ENCODE peak calls at places on chromosomes 4 and X, in seven cellular contexts. C is fibroblast of mammary gland; Z is stimulated activated CD4-positive, alpha-beta T cell treated with anti-CD3 and anti-CD28 coated beads, TNF-alpha, amount 100 ng/mL, for 1 hour; X is transverse colon; N is natural killer cell treated with Interleukin-12 subunit alpha and Interleukin-12 subunit beta and Interleukin-15 and Interleukin-18, amount 100 ng/mL, for 72 hours; D is NCI-H748 treated with DMSO at 0.1 percent for 48 hours; G is amniotic stem cell. K is an unnamed sample.
A peak's percentile ranks its signal among the peaks of the same experiment; 100 is the strongest.

GRCh38 chrX:141652315-141652714 is 46.2 kb downstream of the SPANXD start:
- DNase-seq in N (no peak), G (no peak), D (no peak), X (no peak), Z (no peak), C (no peak), K (no peak)

GRCh38 chr4:140150636-140150885 is 3.4 kb downstream of the MAML3 start:
- DNase-seq in N (peak; percentile 66), X (peak; percentile 88), G (no peak), D (peak; percentile 57), C (no peak), Z (no peak), K (peak; percentile 93)

GRCh38 chr4:138602664-138603063 is 360.5 kb upstream of the SLC7A11 start:
- DNase-seq in Z (no peak), D (no peak), G (no peak), N (no peak), X (no peak), C (no peak), K (no peak)

GRCh38 chrX:101163166-101163565 is 56.4 kb upstream of the DRP2 start:
- DNase-seq in C (peak; percentile 50), D (no peak), G (no peak), X (no peak), Z (no peak), N (no peak), K (no peak)

GRCh38 chr4:82739292-82740190 is 59.1 kb downstream of the SCD5 start:
- DNase-seq in C (peak; percentile 71), Z (no peak), N (peak; percentile 71), D (peak; percentile 14), X (peak; percentile 81), G (no peak), K (peak; percentile 89)

GRCh38 chr4:140296335-140296753 is 77.1 kb upstream of the SCOC start:
- DNase-seq in X (peak; percentile 40), C (peak; percentile 90), D (peak; percentile 20), Z (no peak), G (peak; percentile 75), N (no peak), K (peak; percentile 86)

GRCh38 chrX:119007189-119007770 is 32.9 kb downstream of the LONRF3 start:
- DNase-seq in D (no peak), C (no peak), Z (no peak), G (no peak), N (no peak), X (no peak), K (no peak)

GRCh38 chrX:84907324-84907946 is 96.2 kb upstream of the APOOL start:
- DNase-seq in N (no peak), C (peak; percentile 56), D (no peak), X (no peak), Z (no peak), G (peak; percentile 0), K (no peak)

GRCh38 chr4:79225360-79225759 is 100.5 kb downstream of the NAA11 start:
- DNase-seq in D (no peak), Z (no peak), G (no peak), C (no peak), X (no peak), N (no peak), K (no peak)

GRCh38 chr4:48275247-48275646 is 5.6 kb upstream of the TEC start:
- DNase-seq in G (no peak), C (peak; percentile 64), X (no peak), N (no peak), D (peak; percentile 32), Z (no peak), K (peak; percentile 84)

GRCh38 chrX:41377624-41378023 is 43.7 kb downstream of the DDX3X start:
- DNase-seq in Z (no peak), X (no peak), C (no peak), N (no peak), G (no peak), D (no peak), K (no peak)

GRCh38 chr4:158254328-158254727 is 44.0 kb downstream of the TMEM144 start:
- DNase-seq in C (no peak), G (no peak), D (no peak), X (no peak), Z (no peak), N (no peak), K (no peak)

GRCh38 chr4:43651991-43652390 is 759.5 kb downstream of the GRXCR1 start:
- DNase-seq in D (no peak), X (no peak), C (no peak), N (no peak), Z (no peak), G (no peak), K (no peak)

GRCh38 chrX:102934624-102935023 is 2.4 kb upstream of the RAB40AL start:
- DNase-seq in C (peak; percentile 39), X (peak; percentile 18), N (no peak), Z (no peak), D (no peak), G (no peak), K (peak; percentile 45)

GRCh38 chr4:2793920-2794706 is 1.2 kb downstream of the SH3BP2 start:
- DNase-seq in G (no peak), C (no peak), Z (no peak), N (no peak), D (no peak), X (peak; percentile 58), K (peak; percentile 89)

GRCh38 chr4:185896832-185897475 is 85.0 kb upstream of the SORBS2 start:
- DNase-seq in D (no peak), X (no peak), C (no peak), N (no peak), Z (no peak), G (no peak), K (no peak)

GRCh38 chrX:15441464-15441863 is 51.7 kb downstream of the PIR start:
- DNase-seq in Z (no peak), D (no peak), G (no peak), X (no peak), C (no peak), N (no peak), K (no peak)

GRCh38 chrX:28920554-28920953 is 333.3 kb downstream of the IL1RAPL1 start:
- DNase-seq in C (no peak), G (no peak), Z (no peak), N (no peak), D (peak; percentile 95), X (no peak), K (no peak)

GRCh38 chr4:107888237-107888636 is 43.1 kb upstream of the CYP2U1 start:
- DNase-seq in X (no peak), G (no peak), D (no peak), N (no peak), Z (no peak), C (peak; percentile 25), K (no peak)

GRCh38 chr4:5200546-5200945 is 149.3 kb downstream of the STK32B start:
- DNase-seq in Z (no peak), G (no peak), X (no peak), D (no peak), C (no peak), N (no peak), K (no peak)

GRCh38 chrX:40660381-40660780 is 13.0 kb upstream of the CXorf38 start:
- DNase-seq in D (no peak), G (no peak), X (no peak), C (no peak), Z (no peak), N (no peak), K (no peak)

GRCh38 chrX:13676885-13677284 is 12.0 kb upstream of the RAB9A start:
- DNase-seq in X (no peak), Z (no peak), D (no peak), C (no peak), G (no peak), N (no peak), K (no peak)

GRCh38 chr4:102342404-102343074 is 2.7 kb downstream of the SLC39A8 start:
- DNase-seq in Z (no peak), D (peak; percentile 2), C (no peak), G (no peak), X (no peak), N (no peak), K (no peak)

GRCh38 chrX:150282953-150283352 is 80.2 kb upstream of the MAMLD1 start:
- DNase-seq in C (no peak), Z (no peak), N (no peak), X (no peak), D (no peak), G (no peak), K (no peak)

GRCh38 chrX:83508006-83508405 is at the start of gene POU3F4:
- DNase-seq in N (no peak), Z (no peak), D (peak; percentile 2), C (no peak), X (no peak), G (no peak), K (no peak)

GRCh38 chr4:185713272-185713671 is 98.7 kb downstream of the SORBS2 start:
- DNase-seq in X (no peak), C (peak; percentile 56), G (no peak), D (no peak), Z (no peak), N (no peak), K (no peak)

GRCh38 chr4:69896530-69897116 is 34.2 kb upstream of the CSN1S1 start:
- DNase-seq in X (no peak), C (peak; percentile 26), D (no peak), G (no peak), N (no peak), Z (no peak), K (no peak)

K was measured in osteoblast.